ENCODE peak calls at places on chromosomes 2 and 18, in five cellular contexts. Y is K562, V is SK-N-SH, D is GM12878, E is HepG2. H is an unnamed sample.

GRCh38 chr2:163878718-163879117 is 142.9 kb upstream of the FIGN start:
- DNase-seq in E (peak), V (peak), D (no peak), Y (peak), H (peak)

GRCh38 chr2:71154798-71155197 is 24.4 kb downstream of the MPHOSPH10 start:
- DNase-seq in E (peak), V (no peak), D (peak), Y (peak), H (peak)

GRCh38 chr2:128765822-128766221 is 447.2 kb upstream of the HS6ST1 start:
- DNase-seq in V (no peak), Y (no peak), E (no peak), D (no peak), H (no peak)

GRCh38 chr2:146634256-146635068 is 1210.4 kb upstream of the ACVR2A start:
- DNase-seq in Y (no peak), E (no peak), V (no peak), D (no peak), H (peak)

GRCh38 chr2:232888839-232889529 is 18.9 kb downstream of the SNORC start:
- DNase-seq in D (no peak), E (no peak), V (no peak), Y (no peak), H (no peak)

GRCh38 chr2:164662066-164662465 is 40.8 kb upstream of the GRB14 start:
- DNase-seq in E (no peak), V (no peak), D (no peak), Y (no peak), H (no peak)

GRCh38 chr2:32910883-32911598 is 35.7 kb upstream of the LTBP1 start:
- DNase-seq in D (peak), Y (no peak), E (no peak), V (no peak), H (no peak)

GRCh38 chr2:172811027-172811426 is 75.4 kb downstream of the RAPGEF4 start:
- DNase-seq in E (no peak), D (no peak), Y (no peak), V (peak), H (no peak)

GRCh38 chr18:8706545-8706980 is 1.2 kb downstream of the MTCL1 start:
- DNase-seq in E (no peak), V (no peak), Y (peak), D (no peak), H (no peak)

GRCh38 chr2:168203762-168204693 is 43.4 kb downstream of the STK39 start:
- DNase-seq in V (no peak), Y (no peak), D (no peak), E (no peak), H (no peak)

GRCh38 chr2:105545731-105546622 is 147.1 kb upstream of the FHL2 start:
- DNase-seq in Y (peak), D (no peak), E (peak), V (peak), H (peak)

GRCh38 chr2:16302431-16302830 is 362.1 kb downstream of the MYCN start:
- DNase-seq in V (no peak), D (no peak), E (no peak), Y (no peak), H (no peak)

GRCh38 chr2:43387092-43388062 is 161.0 kb upstream of the ZFP36L2 start:
- DNase-seq in D (peak), E (no peak), Y (no peak), V (no peak), H (no peak)

GRCh38 chr18:57523171-57523956 is 63.1 kb downstream of the FECH start:
- DNase-seq in V (no peak), E (no peak), Y (no peak), D (no peak), H (no peak)

GRCh38 chr2:99637157-99637697 is 147.4 kb upstream of the REV1 start:
- DNase-seq in Y (no peak), V (no peak), E (no peak), D (no peak), H (no peak)

GRCh38 chr2:49262815-49263560 is 108.7 kb upstream of the FSHR start:
- DNase-seq in Y (no peak), V (no peak), D (no peak), E (no peak), H (no peak)

GRCh38 chr2:216989335-216990129 is 129.7 kb upstream of the TNP1 start:
- DNase-seq in Y (no peak), D (no peak), E (no peak), V (no peak), H (no peak)

GRCh38 chr2:230930928-230931555 is 6.0 kb upstream of the GPR55 start:
- DNase-seq in E (no peak), D (no peak), Y (no peak), V (no peak), H (no peak)

GRCh38 chr2:63052411-63053234 is 2.0 kb downstream of the OTX1 start:
- DNase-seq in E (no peak), V (peak), Y (no peak), D (no peak), H (no peak)

GRCh38 chr2:79292936-79293335 is 133.4 kb upstream of the REG3A start:
- DNase-seq in E (no peak), D (no peak), Y (no peak), V (no peak), H (no peak)

GRCh38 chr2:7456762-7457161 is 539.5 kb downstream of the RNF144A start:
- DNase-seq in Y (no peak), E (no peak), V (no peak), D (no peak), H (no peak)

GRCh38 chr2:26268184-26268583 is 23.4 kb downstream of the HADHB start:
- DNase-seq in D (no peak), V (no peak), Y (no peak), E (no peak), H (no peak)

GRCh38 chr18:76273036-76273545 is 222.0 kb downstream of the ZNF516 start:
- DNase-seq in E (peak), V (no peak), D (no peak), Y (no peak), H (no peak)

GRCh38 chr2:21895200-21895599 is 771.4 kb downstream of the TDRD15 start:
- DNase-seq in V (no peak), D (no peak), Y (no peak), E (no peak), H (no peak)

GRCh38 chr2:240445961-240446538 is 10.6 kb downstream of the GPC1 start:
- DNase-seq in D (no peak), E (no peak), V (no peak), Y (no peak), H (no peak)

GRCh38 chr2:26144953-26145680 is 27.8 kb upstream of the GAREM2 start:
- DNase-seq in E (peak), V (peak), Y (peak), D (peak), H (peak)

GRCh38 chr2:157894694-157895450 is 18.7 kb upstream of the ACVR1 start:
- DNase-seq in Y (no peak), D (no peak), V (no peak), E (no peak), H (no peak)

GRCh38 chr2:186255823-186256222 is 230.2 kb upstream of the ZC3H15 start:
- DNase-seq in V (peak), Y (no peak), D (no peak), E (no peak), H (no peak)

GRCh38 chr2:101883860-101884259 is 107.9 kb upstream of the IL1R2 start:
- DNase-seq in D (no peak), Y (peak), V (peak), E (peak), H (peak)

GRCh38 chr2:56565143-56565542 is 381.4 kb downstream of the CCDC85A start:
- DNase-seq in Y (no peak), E (no peak), D (no peak), V (no peak), H (no peak)
- TF ChIP-seq JUND in Y (no peak), E (no peak), D (no peak), V (no peak), H (no peak)

DNA sequence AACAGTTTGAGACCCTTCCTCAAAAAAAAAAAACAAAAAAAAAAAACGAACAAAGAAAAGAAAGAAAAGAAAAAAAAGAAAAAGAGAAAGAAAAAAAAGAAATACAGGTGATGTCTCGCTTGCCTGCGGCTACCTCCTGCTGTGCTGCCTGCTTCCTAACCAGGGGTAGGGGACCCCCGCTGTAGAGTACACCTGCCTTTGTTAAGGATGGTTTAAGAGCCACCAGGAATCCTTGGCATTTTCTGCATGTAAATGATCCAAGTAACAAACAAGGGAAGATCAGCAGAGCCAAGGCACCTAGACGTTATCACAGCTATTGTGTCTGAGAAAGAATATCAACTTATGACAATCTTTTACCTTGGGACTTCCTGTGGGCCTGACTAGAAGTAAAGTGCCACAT is 856.8 kb upstream of the GCFC2 start:
- DNase-seq in E (no peak), V (no peak), D (no peak), Y (no peak), H (no peak)
- TF ChIP-seq RAD21 in E (no peak), V (no peak), D (no peak), Y (no peak), H (no peak)

GRCh38 chr2:29115797-29116781 is 874 bp downstream of the CLIP4 start:
- DNase-seq in E (no peak), D (peak), Y (no peak), V (peak), H (no peak)
- TF ChIP-seq JUND in E (no peak), D (no peak), Y (no peak), V (no peak), H (peak)

GRCh38 chr2:74939919-74940812 is 18.3 kb upstream of the POLE4 start:
- DNase-seq in Y (no peak), D (no peak), E (peak), V (no peak), H (no peak)

GRCh38 chr2:74938264-74938663 is 20.2 kb upstream of the POLE4 start:
- DNase-seq in Y (no peak), E (no peak), D (no peak), V (no peak), H (no peak)

GRCh38 chr2:74941284-74941683 is 17.2 kb upstream of the POLE4 start:
- DNase-seq in V (no peak), E (no peak), Y (no peak), D (no peak), H (no peak)

GRCh38 chr2:74935883-74936483 is 22.5 kb upstream of the POLE4 start:
- DNase-seq in Y (no peak), V (no peak), D (no peak), E (no peak), H (no peak)

GRCh38 chr2:74937221-74937880 is 21.1 kb upstream of the POLE4 start:
- DNase-seq in D (no peak), V (no peak), Y (no peak), E (peak), H (no peak)
- TF ChIP-seq RAD21 in D (no peak), V (no peak), Y (no peak), E (no peak), H (no peak)

GRCh38 chr2:46177461-46178089 is 119.6 kb upstream of the EPAS1 start:
- DNase-seq in E (no peak), D (no peak), V (no peak), Y (no peak), H (no peak)
- TF ChIP-seq JUND in E (no peak), D (no peak), V (no peak), Y (no peak), H (no peak)

GRCh38 chr18:21393986-21394385 is 152.0 kb downstream of the GREB1L start:
- DNase-seq in E (no peak), V (no peak), D (no peak), Y (no peak), H (no peak)
- TF ChIP-seq RAD21 in E (no peak), V (no peak), D (no peak), Y (no peak), H (no peak)

DNA sequence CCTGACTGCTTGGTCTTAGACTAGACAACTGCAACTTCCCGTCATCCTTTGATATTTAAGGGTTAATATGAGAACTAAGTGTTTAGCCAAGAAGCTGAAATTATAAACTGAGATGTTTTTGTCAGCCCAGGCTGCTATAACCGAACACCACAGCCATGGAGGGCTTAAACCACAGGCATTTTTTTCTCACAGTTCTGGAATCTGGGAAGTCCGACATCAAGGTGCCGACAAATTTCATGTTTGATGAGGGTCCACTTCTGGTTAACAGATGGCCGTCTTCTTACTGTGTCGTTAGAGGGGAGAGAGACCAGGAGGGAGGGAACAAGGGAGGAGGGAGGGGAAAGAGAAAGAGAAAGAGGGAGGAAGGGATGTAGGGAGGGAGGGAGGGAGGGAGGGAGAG is 6.5 kb upstream of the CNDP2 start:
- DNase-seq in E (no peak), V (no peak), Y (no peak), D (no peak), H (no peak)
- TF ChIP-seq JUND in E (no peak), V (no peak), Y (no peak), D (no peak), H (no peak)

GRCh38 chr2:239075918-239076727 is 228.2 kb downstream of the TWIST2 start:
- DNase-seq in V (no peak), E (no peak), D (no peak), Y (no peak), H (no peak)
- TF ChIP-seq RAD21 in V (no peak), E (no peak), D (no peak), Y (no peak), H (no peak)

DNA sequence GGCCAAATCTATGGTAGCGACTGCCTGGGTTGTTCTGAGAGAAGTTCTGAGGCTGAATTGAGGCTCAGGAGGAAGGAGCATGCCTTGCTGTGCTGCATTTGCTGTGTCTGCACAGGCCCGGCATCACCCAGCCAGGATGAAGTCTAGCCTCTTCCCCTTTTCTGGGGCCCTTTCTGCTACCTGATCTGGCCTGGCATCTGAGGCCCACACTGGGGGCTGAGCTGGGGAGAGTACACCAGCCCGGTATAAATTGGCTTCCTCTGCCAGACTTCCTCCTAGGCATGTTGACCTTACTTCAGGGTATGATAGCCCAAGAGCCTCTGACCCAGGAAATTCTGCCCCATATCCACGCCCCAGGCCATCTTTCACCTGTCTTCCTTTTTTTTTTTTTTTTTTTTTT is 30.0 kb downstream of the MRPL35 start:
- DNase-seq in V (no peak), D (no peak), E (no peak), Y (no peak), H (no peak)
- TF ChIP-seq JUND in V (no peak), D (no peak), E (no peak), Y (no peak), H (no peak)